ENCODE peak calls at places on chromosomes 12 and 14, in four cellular contexts. One of them, this sample, is unnamed.

GRCh38 chr12:9813821-9814798 is 13.2 kb upstream of the KLRF1 start:
- DNase-seq in Panc1: no peak
- DNase-seq in HCT116: peak
- DNase-seq in GM23338: peak
- DNase-seq in this sample: peak

GRCh38 chr12:53737494-53737808 is 10.2 kb upstream of the CALCOCO1 start:
- DNase-seq in GM23338: no peak
- DNase-seq in Panc1: no peak
- DNase-seq in HCT116: no peak
- DNase-seq in this sample: no peak

GRCh38 chr12:97758102-97758501 is 295.5 kb downstream of the RMST start:
- DNase-seq in HCT116: no peak
- DNase-seq in Panc1: no peak
- DNase-seq in GM23338: no peak
- DNase-seq in this sample: no peak

GRCh38 chr14:72708708-72709475 is 185.0 kb downstream of the DPF3 start:
- DNase-seq in Panc1: no peak
- DNase-seq in HCT116: peak
- DNase-seq in GM23338: peak
- DNase-seq in this sample: no peak

GRCh38 chr14:100900837-100901390 is 2.6 kb downstream of the RTL1 start:
- DNase-seq in Panc1: no peak
- DNase-seq in HCT116: peak
- DNase-seq in GM23338: peak
- DNase-seq in this sample: no peak

GRCh38 chr12:94149781-94150482 is 1.6 kb downstream of the PLXNC1 start:
- DNase-seq in Panc1: no peak
- DNase-seq in GM23338: peak
- DNase-seq in HCT116: no peak
- DNase-seq in this sample: no peak

GRCh38 chr12:95412826-95413311 is 61.1 kb upstream of the METAP2 start:
- DNase-seq in Panc1: no peak
- DNase-seq in GM23338: no peak
- DNase-seq in HCT116: peak
- DNase-seq in this sample: no peak

GRCh38 chr12:109877504-109878246 is 2.7 kb downstream of the GLTP start:
- DNase-seq in Panc1: no peak
- DNase-seq in GM23338: no peak
- DNase-seq in HCT116: no peak
- DNase-seq in this sample: no peak

GRCh38 chr14:54241517-54241916 is 155.3 kb upstream of the CDKN3 start:
- DNase-seq in HCT116: no peak
- DNase-seq in GM23338: no peak
- DNase-seq in Panc1: no peak
- DNase-seq in this sample: no peak

GRCh38 chr12:108694812-108695278 is 36.5 kb downstream of the CORO1C start:
- DNase-seq in HCT116: no peak
- DNase-seq in GM23338: no peak
- DNase-seq in Panc1: no peak
- DNase-seq in this sample: no peak

GRCh38 chr12:130818381-130819247 is 20.4 kb downstream of the STX2 start:
- DNase-seq in HCT116: no peak
- DNase-seq in GM23338: peak
- DNase-seq in Panc1: no peak
- DNase-seq in this sample: peak

GRCh38 chr12:78864483-78865296 is at the start of gene SYT1:
- DNase-seq in GM23338: peak
- DNase-seq in HCT116: no peak
- DNase-seq in Panc1: no peak
- DNase-seq in this sample: no peak

GRCh38 chr12:119308743-119309456 is 25.6 kb upstream of the CCDC60 start:
- DNase-seq in GM23338: peak
- DNase-seq in Panc1: no peak
- DNase-seq in HCT116: no peak
- DNase-seq in this sample: no peak

GRCh38 chr14:53032161-53032803 is 81.4 kb upstream of the FERMT2 start:
- DNase-seq in GM23338: no peak
- DNase-seq in HCT116: peak
- DNase-seq in Panc1: no peak
- DNase-seq in this sample: no peak

GRCh38 chr12:128131955-128132354 is 135.0 kb upstream of the TMEM132C start:
- DNase-seq in Panc1: no peak
- DNase-seq in GM23338: no peak
- DNase-seq in HCT116: no peak
- DNase-seq in this sample: no peak

GRCh38 chr14:21910260-21910659 is 236.6 kb upstream of the OR4E1 start:
- DNase-seq in Panc1: no peak
- DNase-seq in GM23338: no peak
- DNase-seq in HCT116: no peak
- DNase-seq in this sample: no peak

GRCh38 chr14:42664185-42664584 is 1057.5 kb downstream of the LRFN5 start:
- DNase-seq in HCT116: no peak
- DNase-seq in Panc1: no peak
- DNase-seq in GM23338: peak
- DNase-seq in this sample: no peak

GRCh38 chr12:116074686-116075085 is 202.8 kb downstream of the MED13L start:
- DNase-seq in Panc1: no peak
- DNase-seq in GM23338: no peak
- DNase-seq in HCT116: no peak
- DNase-seq in this sample: no peak

GRCh38 chr12:68474467-68475204 is 136.1 kb upstream of the RAP1B start:
- DNase-seq in GM23338: no peak
- DNase-seq in Panc1: no peak
- DNase-seq in HCT116: no peak
- DNase-seq in this sample: no peak

GRCh38 chr12:4833511-4833910 is 76.2 kb upstream of the KCNA1 start:
- DNase-seq in Panc1: no peak
- DNase-seq in HCT116: no peak
- DNase-seq in GM23338: no peak
- DNase-seq in this sample: no peak

GRCh38 chr14:23695220-23695999 is 59.2 kb downstream of the DHRS2 start:
- DNase-seq in GM23338: peak
- DNase-seq in HCT116: no peak
- DNase-seq in Panc1: no peak
- DNase-seq in this sample: no peak

GRCh38 chr12:103909811-103910210 is 20.4 kb upstream of the HSP90B1 start:
- DNase-seq in GM23338: no peak
- DNase-seq in Panc1: no peak
- DNase-seq in HCT116: no peak
- DNase-seq in this sample: no peak

DNA sequence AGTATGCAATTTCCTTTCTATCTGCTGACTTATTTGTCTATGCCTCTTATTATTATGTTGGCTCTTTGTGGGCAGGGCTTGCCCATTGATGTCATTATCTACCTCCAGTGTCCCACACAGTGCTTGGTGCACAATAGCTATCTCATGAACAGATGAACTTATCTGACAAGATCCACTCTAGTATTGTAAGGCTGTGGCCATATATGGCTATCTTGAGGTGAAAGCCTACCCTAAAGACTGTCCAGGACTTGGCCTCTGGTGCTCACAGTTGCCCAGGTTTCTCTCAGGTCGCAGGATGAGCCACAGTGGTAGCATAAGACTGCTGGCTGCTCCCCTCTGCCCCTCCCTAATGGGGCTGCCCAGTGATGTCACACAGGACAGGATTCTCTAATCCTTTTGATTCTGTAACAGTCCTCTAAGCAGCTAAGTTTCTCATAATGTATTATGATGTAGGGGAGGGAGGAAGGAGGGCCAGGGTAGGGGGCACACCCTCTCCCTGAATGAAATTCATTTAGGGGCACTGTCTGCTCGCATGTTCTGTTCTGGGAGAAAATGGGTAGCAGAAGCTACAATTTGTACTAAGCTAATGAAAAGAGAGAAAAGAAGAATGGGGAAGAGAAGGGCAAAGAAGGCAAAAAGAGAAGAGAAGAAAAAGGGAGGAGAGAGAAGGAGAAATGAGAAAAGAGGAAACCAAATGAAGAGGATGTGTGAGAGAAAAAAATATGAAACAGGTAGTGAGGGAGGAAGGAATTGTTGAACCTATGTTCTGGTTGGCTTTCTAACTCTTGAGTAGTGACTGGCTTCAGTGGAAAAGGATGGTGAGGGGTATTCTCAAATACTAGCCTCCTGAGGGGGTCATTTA is 3.5 kb upstream of the PPM1A start:
- DNase-seq in HCT116: no peak
- DNase-seq in GM23338: no peak
- DNase-seq in Panc1: no peak
- DNase-seq in this sample: no peak
- H3K27ac ChIP-seq in HCT116: no peak
- H3K27ac ChIP-seq in GM23338: no peak
- H3K27ac ChIP-seq in Panc1: no peak
- H3K27ac ChIP-seq in this sample: no peak

GRCh38 chr12:51341259-51342007 is 5.0 kb downstream of the CELA1 start:
- DNase-seq in Panc1: peak
- DNase-seq in HCT116: peak
- DNase-seq in GM23338: peak
- DNase-seq in this sample: peak
- TF ChIP-seq POLR2AphosphoS5 in Panc1: no peak
- TF ChIP-seq POLR2AphosphoS5 in HCT116: no peak
- TF ChIP-seq POLR2AphosphoS5 in GM23338: no peak
- TF ChIP-seq POLR2AphosphoS5 in this sample: no peak

GRCh38 chr14:63940387-63940786 is 87.6 kb downstream of the SYNE2 start:
- DNase-seq in GM23338: no peak
- DNase-seq in HCT116: no peak
- DNase-seq in Panc1: no peak
- DNase-seq in this sample: no peak
- H3K27ac ChIP-seq in GM23338: no peak
- H3K27ac ChIP-seq in HCT116: no peak
- H3K27ac ChIP-seq in Panc1: no peak
- H3K27ac ChIP-seq in this sample: no peak

GRCh38 chr12:21825924-21826548 is 51.5 kb upstream of the KCNJ8 start:
- DNase-seq in Panc1: no peak
- DNase-seq in HCT116: no peak
- DNase-seq in GM23338: no peak
- DNase-seq in this sample: no peak

GRCh38 chr12:21828779-21829178 is 54.3 kb upstream of the KCNJ8 start:
- DNase-seq in HCT116: no peak
- DNase-seq in GM23338: no peak
- DNase-seq in Panc1: no peak
- DNase-seq in this sample: no peak

GRCh38 chr12:21827135-21827534 is 52.6 kb upstream of the KCNJ8 start:
- DNase-seq in HCT116: no peak
- DNase-seq in GM23338: no peak
- DNase-seq in Panc1: no peak
- DNase-seq in this sample: no peak

GRCh38 chr12:21826549-21826940 is 52.0 kb upstream of the KCNJ8 start:
- DNase-seq in Panc1: no peak
- DNase-seq in HCT116: no peak
- DNase-seq in GM23338: no peak
- DNase-seq in this sample: no peak

DNA sequence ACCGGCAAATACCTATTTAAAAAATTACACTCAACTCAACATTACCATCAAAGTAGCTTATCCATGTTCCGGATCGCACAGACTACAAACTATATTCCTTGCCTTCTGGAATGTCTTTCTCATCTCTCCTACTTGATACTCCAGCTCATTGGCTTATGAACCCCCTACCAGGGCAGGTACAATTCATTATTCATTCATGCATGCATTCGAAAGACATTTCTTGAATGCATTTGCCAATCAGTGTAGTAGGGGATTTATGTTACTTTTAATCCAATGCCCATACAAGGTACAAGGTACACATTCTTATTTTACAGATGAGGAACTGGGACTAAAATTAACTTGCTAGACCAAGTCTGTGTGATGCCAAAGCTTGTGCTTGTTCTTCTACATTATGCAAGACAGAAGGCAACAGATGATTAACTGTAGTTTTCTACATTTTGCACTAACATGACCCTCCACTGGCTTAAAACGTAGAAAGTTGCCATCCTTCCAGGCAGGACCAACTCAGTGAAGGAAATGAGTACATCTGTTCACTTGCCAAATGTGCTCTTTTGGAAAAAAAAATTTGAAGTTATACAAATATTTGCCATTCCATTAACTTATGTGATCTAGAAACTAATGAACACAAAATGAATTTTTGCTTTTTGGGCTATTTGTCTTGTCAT is 53.7 kb upstream of the KCNJ8 start:
- DNase-seq in Panc1: no peak
- DNase-seq in GM23338: no peak
- DNase-seq in HCT116: no peak
- DNase-seq in this sample: no peak
- TF ChIP-seq POLR2AphosphoS5 in Panc1: no peak
- TF ChIP-seq POLR2AphosphoS5 in GM23338: no peak
- TF ChIP-seq POLR2AphosphoS5 in HCT116: no peak
- TF ChIP-seq POLR2AphosphoS5 in this sample: no peak

GRCh38 chr12:26724309-26724702 is 108.7 kb downstream of the ITPR2 start:
- DNase-seq in Panc1: no peak
- DNase-seq in HCT116: no peak
- DNase-seq in GM23338: no peak
- DNase-seq in this sample: no peak
- H3K27ac ChIP-seq in Panc1: no peak
- H3K27ac ChIP-seq in HCT116: no peak
- H3K27ac ChIP-seq in GM23338: no peak
- H3K27ac ChIP-seq in this sample: no peak

GRCh38 chr14:92513966-92514843 is 624 bp downstream of the RIN3 start:
- DNase-seq in Panc1: no peak
- DNase-seq in HCT116: no peak
- DNase-seq in GM23338: peak
- DNase-seq in this sample: no peak

GRCh38 chr14:92512807-92513203 is 776 bp upstream of the RIN3 start:
- DNase-seq in HCT116: no peak
- DNase-seq in Panc1: no peak
- DNase-seq in GM23338: no peak
- DNase-seq in this sample: no peak

GRCh38 chr14:92513204-92513965 is at the start of gene RIN3:
- DNase-seq in Panc1: no peak
- DNase-seq in GM23338: peak
- DNase-seq in HCT116: no peak
- DNase-seq in this sample: peak

GRCh38 chr14:92510972-92511371 is 2.6 kb upstream of the RIN3 start:
- DNase-seq in GM23338: peak
- DNase-seq in Panc1: no peak
- DNase-seq in HCT116: peak
- DNase-seq in this sample: no peak

DNA sequence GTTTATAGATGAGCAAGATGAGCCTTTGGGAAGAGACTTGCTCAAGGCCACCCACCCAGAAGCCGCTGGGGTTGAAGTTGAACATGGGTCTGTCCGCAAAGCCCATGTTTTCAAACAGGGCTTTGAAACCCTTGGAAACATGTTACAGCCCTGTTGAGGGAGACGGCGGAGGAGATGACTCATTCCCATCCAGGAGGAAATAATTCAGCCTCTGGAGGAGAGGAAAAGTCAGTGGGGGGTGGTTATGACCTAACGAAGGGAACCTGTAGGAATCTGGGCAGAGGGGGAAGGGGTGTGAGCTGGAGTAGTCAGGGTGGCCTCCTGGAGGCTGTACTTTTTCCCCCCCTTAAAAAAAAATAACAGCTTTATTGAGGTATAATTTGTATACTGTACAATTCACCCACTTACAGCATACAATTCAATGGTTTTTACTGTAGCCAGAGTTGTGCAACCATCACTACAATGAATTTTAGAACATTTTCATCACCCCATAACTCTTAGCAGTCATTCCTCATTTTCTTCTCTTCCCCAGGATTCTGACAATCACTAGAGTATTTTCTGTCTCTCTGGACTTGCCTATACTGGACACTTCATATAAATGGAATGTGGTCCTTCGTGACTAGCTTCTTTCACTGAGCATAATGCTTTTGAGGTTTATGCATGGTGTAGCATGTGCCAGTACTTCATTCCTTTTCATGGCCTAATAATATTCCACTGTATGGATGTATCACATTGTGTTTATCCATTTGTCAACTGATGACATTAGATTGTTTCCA is 1.9 kb upstream of the RIN3 start:
- DNase-seq in GM23338: no peak
- DNase-seq in HCT116: peak
- DNase-seq in Panc1: peak
- DNase-seq in this sample: no peak
- TF ChIP-seq POLR2AphosphoS5 in GM23338: no peak
- TF ChIP-seq POLR2AphosphoS5 in HCT116: peak
- TF ChIP-seq POLR2AphosphoS5 in Panc1: no peak
- TF ChIP-seq POLR2AphosphoS5 in this sample: no peak

This sample was measured in HL-60.